ENCODE peak calls at places on chromosome 14, in nine cellular contexts. G, U, B, E, A, J, Q, D and O are unnamed samples.

GRCh38 chr14:77880056-77880455 is 80.1 kb downstream of the ADCK1 start:
- DNase-seq in G (no peak), U (no peak), B (no peak), E (no peak), A (no peak), J (no peak), Q (no peak), D (no peak), O (no peak)

GRCh38 chr14:85468815-85469214 is 61.1 kb upstream of the FLRT2 start:
- DNase-seq in G (no peak), U (no peak), B (no peak), E (no peak), A (no peak), J (no peak), Q (peak), D (no peak), O (no peak)

GRCh38 chr14:50039734-50040400 is 76.5 kb downstream of the VCPKMT start:
- DNase-seq in G (no peak), U (peak), B (no peak), E (peak), A (no peak), J (no peak), Q (peak), D (no peak), O (no peak)

GRCh38 chr14:23377873-23378563 is 1.2 kb downstream of the CMTM5 start:
- DNase-seq in G (no peak), U (no peak), B (no peak), E (no peak), A (no peak), J (no peak), Q (no peak), D (no peak), O (no peak)

GRCh38 chr14:61609143-61609851 is 86.0 kb upstream of the HIF1A start:
- DNase-seq in G (peak), U (no peak), B (peak), E (no peak), A (no peak), J (no peak), Q (peak), D (no peak), O (no peak)

GRCh38 chr14:49880267-49881064 is 12.4 kb upstream of the ARF6 start:
- DNase-seq in G (no peak), U (no peak), B (no peak), E (no peak), A (no peak), J (no peak), Q (no peak), D (no peak), O (no peak)

GRCh38 chr14:93991649-93992048 is 5.5 kb upstream of the CCDC197 start:
- DNase-seq in G (no peak), U (no peak), B (no peak), E (no peak), A (no peak), J (no peak), Q (no peak), D (no peak), O (no peak)

GRCh38 chr14:20697273-20698017 is 8.9 kb downstream of the ANG start:
- DNase-seq in G (peak), U (peak), B (peak), E (peak), A (peak), J (no peak), Q (peak), D (peak), O (peak)

GRCh38 chr14:64768401-64769095 is 64.3 kb downstream of the PLEKHG3 start:
- DNase-seq in G (peak), U (no peak), B (no peak), E (no peak), A (no peak), J (no peak), Q (no peak), D (no peak), O (no peak)

GRCh38 chr14:26775765-26776577 is 178.1 kb upstream of the NOVA1 start:
- DNase-seq in G (no peak), U (no peak), B (no peak), E (no peak), A (no peak), J (no peak), Q (no peak), D (no peak), O (peak)

GRCh38 chr14:92651793-92652382 is 96.5 kb downstream of the LGMN start:
- DNase-seq in G (no peak), U (no peak), B (no peak), E (peak), A (no peak), J (no peak), Q (no peak), D (no peak), O (no peak)

GRCh38 chr14:105050551-105050897 is 14.7 kb downstream of the GPR132 start:
- DNase-seq in G (no peak), U (no peak), B (peak), E (no peak), A (peak), J (no peak), Q (peak), D (peak), O (no peak)

GRCh38 chr14:21768116-21768874 is 94.7 kb upstream of the OR4E1 start:
- DNase-seq in G (peak), U (peak), B (peak), E (peak), A (peak), J (peak), Q (peak), D (peak), O (no peak)

GRCh38 chr14:50399251-50400032 is 2.8 kb upstream of the CDKL1 start:
- DNase-seq in G (no peak), U (peak), B (no peak), E (no peak), A (no peak), J (no peak), Q (no peak), D (peak), O (no peak)

GRCh38 chr14:64516969-64517368 is 12.4 kb downstream of the ZBTB1 start:
- DNase-seq in G (no peak), U (no peak), B (no peak), E (no peak), A (no peak), J (no peak), Q (no peak), D (no peak), O (no peak)

GRCh38 chr14:23481362-23481970 is 12.0 kb downstream of the NGDN start:
- DNase-seq in G (peak), U (no peak), B (no peak), E (no peak), A (no peak), J (no peak), Q (no peak), D (no peak), O (no peak)

GRCh38 chr14:32430326-32430725 is 101.2 kb downstream of the AKAP6 start:
- DNase-seq in G (no peak), U (no peak), B (no peak), E (no peak), A (peak), J (no peak), Q (no peak), D (no peak), O (no peak)

GRCh38 chr14:69666698-69667211 is 55.4 kb downstream of the SUSD6 start:
- DNase-seq in G (no peak), U (peak), B (no peak), E (no peak), A (no peak), J (no peak), Q (no peak), D (no peak), O (no peak)

GRCh38 chr14:58298880-58299664 is 717 bp downstream of the ARID4A start:
- DNase-seq in G (peak), U (peak), B (peak), E (peak), A (peak), J (no peak), Q (no peak), D (no peak), O (no peak)

GRCh38 chr14:32546246-32546645 is 217.1 kb downstream of the AKAP6 start:
- DNase-seq in G (no peak), U (no peak), B (no peak), E (no peak), A (no peak), J (no peak), Q (no peak), D (no peak), O (no peak)

GRCh38 chr14:80663541-80663940 is 278.0 kb downstream of the CEP128 start:
- DNase-seq in G (no peak), U (no peak), B (no peak), E (no peak), A (no peak), J (no peak), Q (no peak), D (no peak), O (no peak)

GRCh38 chr14:68239988-68240387 is 420.4 kb downstream of the RAD51B start:
- DNase-seq in G (no peak), U (no peak), B (no peak), E (no peak), A (no peak), J (no peak), Q (no peak), D (no peak), O (no peak)

GRCh38 chr14:53458368-53458814 is 305.3 kb upstream of the DDHD1 start:
- DNase-seq in G (peak), U (peak), B (no peak), E (no peak), A (no peak), J (no peak), Q (peak), D (peak), O (peak)

GRCh38 chr14:74476107-74476506 is 17.0 kb downstream of the NPC2 start:
- DNase-seq in G (no peak), U (no peak), B (no peak), E (no peak), A (no peak), J (no peak), Q (no peak), D (no peak), O (no peak)

GRCh38 chr14:33655421-33655820 is 295.5 kb downstream of the EGLN3 start:
- DNase-seq in G (no peak), U (no peak), B (no peak), E (no peak), A (no peak), J (no peak), Q (no peak), D (no peak), O (no peak)

GRCh38 chr14:96844857-96845570 is 47.8 kb downstream of the VRK1 start:
- DNase-seq in G (no peak), U (no peak), B (no peak), E (no peak), A (no peak), J (no peak), Q (no peak), D (no peak), O (no peak)

GRCh38 chr14:75249958-75250336 is 28.7 kb upstream of the FOS start:
- DNase-seq in G (no peak), U (no peak), B (no peak), E (no peak), A (no peak), J (no peak), Q (no peak), D (no peak), O (no peak)

GRCh38 chr14:71594828-71595227 is 337.4 kb upstream of the RGS6 start:
- DNase-seq in G (no peak), U (no peak), B (no peak), E (peak), A (no peak), J (no peak), Q (no peak), D (no peak), O (no peak)

GRCh38 chr14:105817971-105818711 is 291.8 kb downstream of the TMEM121 start:
- DNase-seq in G (no peak), U (no peak), B (no peak), E (no peak), A (no peak), J (peak), Q (no peak), D (no peak), O (no peak)

GRCh38 chr14:64266206-64266605 is 28.0 kb downstream of the ESR2 start:
- DNase-seq in G (no peak), U (no peak), B (no peak), E (no peak), A (peak), J (no peak), Q (no peak), D (no peak), O (no peak)

GRCh38 chr14:104895786-104896642 is 28.7 kb upstream of the PLD4 start:
- DNase-seq in G (no peak), U (no peak), B (peak), E (peak), A (no peak), J (no peak), Q (no peak), D (no peak), O (no peak)

GRCh38 chr14:90626550-90626949 is 189.7 kb downstream of the TTC7B start:
- DNase-seq in G (no peak), U (no peak), B (no peak), E (no peak), A (no peak), J (no peak), Q (no peak), D (no peak), O (no peak)

GRCh38 chr14:41606249-41607118 is at the start of gene LRFN5:
- DNase-seq in G (peak), U (no peak), B (peak), E (no peak), A (no peak), J (no peak), Q (no peak), D (no peak), O (no peak)

DNA sequence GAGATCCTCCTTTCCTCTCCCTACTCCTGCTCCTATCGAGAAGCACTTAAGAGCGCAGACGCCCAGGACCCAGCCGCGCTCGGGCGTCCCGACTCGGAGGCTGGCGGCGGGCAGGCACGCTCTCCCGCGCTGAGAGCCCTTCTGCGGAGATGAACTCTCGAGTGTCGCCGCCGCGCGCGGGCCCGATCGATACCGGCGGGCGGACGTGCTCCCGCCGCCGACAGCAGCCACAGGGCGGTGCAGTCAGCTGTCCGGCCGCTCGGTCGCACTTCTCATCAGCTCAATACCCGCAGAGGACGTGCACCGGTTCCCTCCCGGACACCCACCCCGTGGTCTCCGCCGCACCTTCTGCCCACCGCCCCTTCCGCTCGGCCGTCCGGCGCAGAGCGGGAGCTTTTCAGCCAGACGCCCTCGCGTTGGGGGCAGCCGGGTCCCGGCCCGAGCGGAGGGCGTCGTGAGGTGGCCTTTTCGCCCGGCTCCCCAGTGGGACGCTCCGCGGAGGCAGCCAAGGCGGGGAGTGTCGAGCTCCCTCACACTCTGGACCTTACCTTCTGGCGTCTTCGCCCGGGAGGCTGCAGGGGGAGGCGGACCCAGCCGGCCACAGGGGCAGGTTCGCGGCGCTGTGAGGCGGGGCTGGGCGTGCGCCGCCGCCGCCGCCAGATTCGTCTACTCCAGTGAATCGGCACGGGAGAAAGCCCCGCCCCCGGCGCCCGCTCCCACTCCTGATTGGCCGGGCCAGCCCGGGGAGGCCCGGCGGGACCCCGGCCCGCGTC is 421 bp upstream of the INSM2 start:
- DNase-seq in G (peak), U (peak), B (peak), E (peak), A (peak), J (no peak), Q (peak), D (no peak), O (no peak)
- TF ChIP-seq CTCF in G (no peak), U (no peak), B (no peak), E (no peak), A (peak), J (no peak), Q (peak), D (no peak), O (peak)

DNA sequence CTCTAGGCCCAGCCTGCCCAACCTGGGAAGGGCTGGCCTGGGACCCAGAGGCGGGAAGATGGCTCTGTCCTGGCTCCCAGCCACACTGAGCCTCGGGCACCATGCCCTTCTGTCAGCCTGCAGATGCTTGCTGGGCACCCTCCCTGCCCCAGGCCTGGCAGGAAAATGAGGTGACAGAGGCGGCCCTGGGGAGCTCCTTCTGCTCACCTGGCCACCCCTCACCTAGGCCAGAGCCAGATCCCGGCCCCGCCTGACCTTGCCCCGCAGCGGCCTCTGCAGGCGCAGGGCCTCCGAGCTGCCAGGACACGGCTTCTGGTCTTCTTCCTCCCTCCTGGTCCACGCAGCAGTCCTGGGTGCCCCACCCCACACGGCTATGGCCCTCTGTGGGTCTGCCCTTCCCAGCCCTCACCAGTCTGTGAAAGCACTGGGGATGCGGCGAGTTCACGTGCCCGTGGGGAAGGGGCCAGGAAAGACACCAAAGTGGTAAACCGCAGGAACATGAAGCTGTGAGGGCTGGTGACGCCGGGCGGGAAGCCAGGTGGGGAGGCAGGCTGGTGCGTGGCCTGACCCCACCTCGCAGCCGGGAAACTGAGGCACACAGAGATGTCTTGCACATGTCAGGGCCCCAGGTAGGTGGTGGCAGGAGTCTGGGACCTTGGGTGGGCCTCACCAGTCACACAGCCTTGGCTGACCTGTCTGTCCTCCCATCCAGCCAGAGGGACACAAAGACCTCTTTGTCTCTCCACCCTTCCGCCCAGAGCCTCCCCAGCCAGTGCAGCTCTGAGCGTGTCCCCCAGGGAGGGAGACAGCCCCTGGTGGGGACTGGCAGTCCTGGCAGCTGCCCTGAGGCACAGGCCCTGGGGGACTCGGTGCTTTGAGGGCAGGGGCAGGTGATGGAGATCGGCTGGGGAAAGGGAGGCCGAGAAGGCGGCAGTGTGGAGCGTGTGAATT is 12.8 kb downstream of the BAG5 start:
- DNase-seq in G (no peak), U (no peak), B (peak), E (no peak), A (no peak), J (no peak), Q (peak), D (no peak), O (no peak)
- TF ChIP-seq REST in G (no peak), U (no peak), B (no peak), E (no peak), A (no peak), J (no peak), Q (no peak), D (no peak), O (no peak)

DNA sequence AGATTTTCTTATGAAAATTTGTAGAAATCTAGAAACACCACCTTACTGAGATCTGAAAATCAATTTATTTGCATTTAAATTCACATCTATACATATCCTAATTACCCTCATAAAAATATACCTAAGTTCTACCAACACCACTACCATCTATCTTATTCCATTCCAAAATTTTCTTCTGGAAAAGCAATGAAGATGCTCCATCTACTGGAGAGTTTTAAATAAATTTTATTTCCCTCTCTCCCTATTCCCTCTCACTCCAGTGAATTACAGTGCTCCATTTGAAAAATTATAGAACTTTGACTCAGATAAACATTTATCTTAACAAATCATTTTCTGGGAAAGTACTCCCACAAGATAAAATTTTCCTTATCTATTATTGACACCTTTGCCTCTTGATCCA is 2.3 kb upstream of the C14orf39 start:
- DNase-seq in G (peak), U (no peak), B (peak), E (no peak), A (no peak), J (no peak), Q (no peak), D (no peak), O (no peak)
- TF ChIP-seq CTCF in G (peak), U (peak), B (peak), E (no peak), A (no peak), J (no peak), Q (no peak), D (peak), O (peak)

DNA sequence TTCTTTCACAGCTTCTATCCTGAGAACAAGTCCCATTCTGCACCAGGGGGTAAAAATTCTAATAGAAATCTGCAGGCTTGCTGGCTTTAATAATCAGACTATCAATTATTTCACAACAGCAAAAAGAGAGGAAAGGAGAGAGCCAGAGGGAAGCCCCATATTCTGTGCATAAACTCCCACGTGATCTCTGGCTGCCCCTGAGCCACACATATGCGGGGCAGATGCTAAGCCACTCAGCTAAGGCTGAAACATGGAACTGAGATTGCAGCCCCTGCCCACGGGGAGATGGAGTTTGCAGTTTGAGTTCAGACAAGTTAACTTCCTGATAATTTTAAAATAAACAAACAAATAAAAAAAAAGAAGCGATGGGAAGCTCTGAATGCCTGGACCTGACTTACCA is 254.3 kb upstream of the CCDC196 start:
- DNase-seq in G (no peak), U (no peak), B (peak), E (no peak), A (no peak), J (no peak), Q (no peak), D (no peak), O (no peak)
- TF ChIP-seq REST in G (no peak), U (no peak), B (no peak), E (no peak), A (no peak), J (no peak), Q (no peak), D (no peak), O (no peak)

DNA sequence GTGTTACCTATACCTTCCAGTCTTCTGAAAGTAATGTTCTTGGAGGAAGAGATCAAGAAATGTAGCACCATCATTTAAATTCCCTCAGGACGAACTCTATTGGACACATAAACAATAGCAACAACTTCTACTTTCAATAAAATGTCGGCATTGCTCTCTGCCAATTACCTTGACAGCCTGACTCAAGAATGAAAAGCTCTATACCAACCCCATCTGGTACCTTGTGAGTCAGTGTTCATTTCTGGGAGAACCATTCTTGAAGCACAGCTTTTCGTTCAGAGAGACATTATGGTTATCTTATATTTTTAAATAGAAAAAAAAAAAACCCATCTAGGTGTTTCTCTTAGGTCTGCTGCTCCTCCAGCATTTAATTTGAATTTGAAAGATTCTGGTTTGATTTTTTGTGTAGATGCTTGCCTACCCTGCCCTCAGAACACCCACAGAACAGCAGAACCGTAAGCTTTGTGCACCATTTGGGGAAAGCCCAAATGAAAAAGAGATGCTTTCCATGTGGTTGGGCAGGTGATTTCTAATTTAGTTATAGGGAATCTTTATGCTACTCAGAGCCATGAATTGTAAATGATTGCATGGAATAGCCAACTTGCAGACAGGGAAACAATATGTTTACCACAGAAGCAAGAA is 156.0 kb downstream of the SAMD4A start:
- DNase-seq in G (peak), U (peak), B (no peak), E (no peak), A (no peak), J (no peak), Q (peak), D (no peak), O (no peak)
- TF ChIP-seq CTCF in G (peak), U (peak), B (peak), E (no peak), A (peak), J (peak), Q (peak), D (peak), O (peak)

GRCh38 chr14:51449666-51450061 is 202.0 kb upstream of the FRMD6 start:
- DNase-seq in G (no peak), U (no peak), B (no peak), E (no peak), A (no peak), J (no peak), Q (no peak), D (no peak), O (no peak)
- TF ChIP-seq REST in G (no peak), U (no peak), B (no peak), E (no peak), A (no peak), J (no peak), Q (no peak), D (no peak), O (no peak)